ENCODE peak calls at places on chromosome 7, in seven cellular contexts. One of them, this sample, is unnamed.

GRCh38 chr7:110043514-110043913 is 1047.4 kb upstream of the LRRN3 start:
- DNase-seq in hepatocyte: no peak
- DNase-seq in left cardiac atrium: no peak
- DNase-seq in NB4: no peak
- DNase-seq in mucosa of descending colon: no peak
- DNase-seq in cardiac muscle cell: no peak
- DNase-seq in LHCN-M2: no peak
- DNase-seq in this sample: no peak

GRCh38 chr7:47460251-47460989 is 121.5 kb downstream of the TNS3 start:
- DNase-seq in hepatocyte: peak
- DNase-seq in left cardiac atrium: no peak
- DNase-seq in NB4: no peak
- DNase-seq in mucosa of descending colon: peak
- DNase-seq in cardiac muscle cell: no peak
- DNase-seq in LHCN-M2: peak
- DNase-seq in this sample: no peak

GRCh38 chr7:150811-151221 is 41.6 kb upstream of the FAM20C start:
- DNase-seq in hepatocyte: no peak
- DNase-seq in left cardiac atrium: no peak
- DNase-seq in NB4: peak
- DNase-seq in mucosa of descending colon: peak
- DNase-seq in cardiac muscle cell: no peak
- DNase-seq in LHCN-M2: no peak
- DNase-seq in this sample: no peak

GRCh38 chr7:22343071-22343470 is 13.9 kb downstream of the RAPGEF5 start:
- DNase-seq in hepatocyte: no peak
- DNase-seq in left cardiac atrium: no peak
- DNase-seq in NB4: no peak
- DNase-seq in mucosa of descending colon: no peak
- DNase-seq in cardiac muscle cell: no peak
- DNase-seq in LHCN-M2: no peak
- DNase-seq in this sample: no peak

GRCh38 chr7:7653568-7654187 is 13.1 kb downstream of the UMAD1 start:
- DNase-seq in hepatocyte: peak
- DNase-seq in left cardiac atrium: no peak
- DNase-seq in NB4: peak
- DNase-seq in mucosa of descending colon: no peak
- DNase-seq in cardiac muscle cell: peak
- DNase-seq in LHCN-M2: peak
- DNase-seq in this sample: no peak

GRCh38 chr7:27158436-27159277 is 2.2 kb upstream of the HOXA7 start:
- DNase-seq in hepatocyte: no peak
- DNase-seq in left cardiac atrium: no peak
- DNase-seq in NB4: no peak
- DNase-seq in mucosa of descending colon: peak
- DNase-seq in cardiac muscle cell: no peak
- DNase-seq in LHCN-M2: no peak
- DNase-seq in this sample: peak

GRCh38 chr7:66016131-66016461 is 34.1 kb upstream of the GUSB start:
- DNase-seq in hepatocyte: peak
- DNase-seq in left cardiac atrium: no peak
- DNase-seq in NB4: no peak
- DNase-seq in mucosa of descending colon: no peak
- DNase-seq in cardiac muscle cell: no peak
- DNase-seq in LHCN-M2: peak
- DNase-seq in this sample: no peak

GRCh38 chr7:87797798-87798403 is 78.3 kb downstream of the SLC25A40 start:
- DNase-seq in hepatocyte: peak
- DNase-seq in left cardiac atrium: no peak
- DNase-seq in NB4: peak
- DNase-seq in mucosa of descending colon: no peak
- DNase-seq in cardiac muscle cell: peak
- DNase-seq in LHCN-M2: peak
- DNase-seq in this sample: no peak

GRCh38 chr7:55366461-55367138 is 1.5 kb downstream of the LANCL2 start:
- DNase-seq in hepatocyte: no peak
- DNase-seq in left cardiac atrium: no peak
- DNase-seq in NB4: peak
- DNase-seq in mucosa of descending colon: peak
- DNase-seq in cardiac muscle cell: peak
- DNase-seq in LHCN-M2: peak
- DNase-seq in this sample: no peak

GRCh38 chr7:55130079-55130476 is 111.3 kb downstream of the EGFR start:
- DNase-seq in hepatocyte: no peak
- DNase-seq in left cardiac atrium: no peak
- DNase-seq in NB4: no peak
- DNase-seq in mucosa of descending colon: no peak
- DNase-seq in cardiac muscle cell: no peak
- DNase-seq in LHCN-M2: no peak
- DNase-seq in this sample: no peak

GRCh38 chr7:141354251-141354650 is 197.0 kb upstream of the AGK start:
- DNase-seq in hepatocyte: no peak
- DNase-seq in left cardiac atrium: no peak
- DNase-seq in NB4: no peak
- DNase-seq in mucosa of descending colon: no peak
- DNase-seq in cardiac muscle cell: no peak
- DNase-seq in LHCN-M2: peak
- DNase-seq in this sample: no peak

GRCh38 chr7:120165231-120165630 is 107.7 kb upstream of the KCND2 start:
- DNase-seq in hepatocyte: no peak
- DNase-seq in left cardiac atrium: no peak
- DNase-seq in NB4: no peak
- DNase-seq in mucosa of descending colon: no peak
- DNase-seq in cardiac muscle cell: no peak
- DNase-seq in LHCN-M2: no peak
- DNase-seq in this sample: no peak

GRCh38 chr7:159040146-159040545 is 104.5 kb downstream of the VIPR2 start:
- DNase-seq in hepatocyte: no peak
- DNase-seq in left cardiac atrium: no peak
- DNase-seq in NB4: no peak
- DNase-seq in mucosa of descending colon: no peak
- DNase-seq in cardiac muscle cell: no peak
- DNase-seq in LHCN-M2: no peak
- DNase-seq in this sample: no peak

GRCh38 chr7:24963218-24963617 is 16.8 kb downstream of the OSBPL3 start:
- DNase-seq in hepatocyte: no peak
- DNase-seq in left cardiac atrium: peak
- DNase-seq in NB4: peak
- DNase-seq in mucosa of descending colon: peak
- DNase-seq in cardiac muscle cell: no peak
- DNase-seq in LHCN-M2: peak
- DNase-seq in this sample: no peak

GRCh38 chr7:43481905-43482678 is 100.8 kb upstream of the STK17A start:
- DNase-seq in hepatocyte: no peak
- DNase-seq in left cardiac atrium: no peak
- DNase-seq in NB4: no peak
- DNase-seq in mucosa of descending colon: no peak
- DNase-seq in cardiac muscle cell: no peak
- DNase-seq in LHCN-M2: peak
- DNase-seq in this sample: no peak

GRCh38 chr7:105452085-105452484 is 63.4 kb upstream of the SRPK2 start:
- DNase-seq in hepatocyte: no peak
- DNase-seq in left cardiac atrium: no peak
- DNase-seq in NB4: no peak
- DNase-seq in mucosa of descending colon: no peak
- DNase-seq in cardiac muscle cell: no peak
- DNase-seq in LHCN-M2: peak
- DNase-seq in this sample: no peak

GRCh38 chr7:28984631-28985030 is 26.5 kb upstream of the TRIL start:
- DNase-seq in hepatocyte: peak
- DNase-seq in left cardiac atrium: peak
- DNase-seq in NB4: peak
- DNase-seq in mucosa of descending colon: no peak
- DNase-seq in cardiac muscle cell: no peak
- DNase-seq in LHCN-M2: peak
- DNase-seq in this sample: no peak

GRCh38 chr7:78379148-78379547 is 580.6 kb downstream of the PHTF2 start:
- DNase-seq in hepatocyte: no peak
- DNase-seq in left cardiac atrium: no peak
- DNase-seq in NB4: no peak
- DNase-seq in mucosa of descending colon: no peak
- DNase-seq in cardiac muscle cell: no peak
- DNase-seq in LHCN-M2: peak
- DNase-seq in this sample: no peak

GRCh38 chr7:24980695-24981543 is 941 bp upstream of the OSBPL3 start:
- DNase-seq in hepatocyte: peak
- DNase-seq in left cardiac atrium: peak
- DNase-seq in NB4: no peak
- DNase-seq in mucosa of descending colon: peak
- DNase-seq in cardiac muscle cell: peak
- DNase-seq in LHCN-M2: peak
- DNase-seq in this sample: no peak

GRCh38 chr7:158802535-158803199 is 26.6 kb downstream of the ESYT2 start:
- DNase-seq in hepatocyte: no peak
- DNase-seq in left cardiac atrium: no peak
- DNase-seq in NB4: no peak
- DNase-seq in mucosa of descending colon: no peak
- DNase-seq in cardiac muscle cell: no peak
- DNase-seq in LHCN-M2: peak
- DNase-seq in this sample: no peak

GRCh38 chr7:88967432-88967831 is 171.9 kb upstream of the TEX47 start:
- DNase-seq in hepatocyte: no peak
- DNase-seq in left cardiac atrium: no peak
- DNase-seq in NB4: no peak
- DNase-seq in mucosa of descending colon: no peak
- DNase-seq in cardiac muscle cell: no peak
- DNase-seq in LHCN-M2: no peak
- DNase-seq in this sample: no peak

GRCh38 chr7:106552645-106553445 is 108.1 kb downstream of the CCDC71L start:
- DNase-seq in hepatocyte: no peak
- DNase-seq in left cardiac atrium: no peak
- DNase-seq in NB4: peak
- DNase-seq in mucosa of descending colon: no peak
- DNase-seq in cardiac muscle cell: no peak
- DNase-seq in LHCN-M2: no peak
- DNase-seq in this sample: no peak

GRCh38 chr7:132193898-132194297 is 382.4 kb downstream of the PLXNA4 start:
- DNase-seq in hepatocyte: no peak
- DNase-seq in left cardiac atrium: no peak
- DNase-seq in NB4: no peak
- DNase-seq in mucosa of descending colon: no peak
- DNase-seq in cardiac muscle cell: no peak
- DNase-seq in LHCN-M2: no peak
- DNase-seq in this sample: no peak

GRCh38 chr7:118298771-118299170 is 74.3 kb downstream of the ANKRD7 start:
- DNase-seq in hepatocyte: no peak
- DNase-seq in left cardiac atrium: no peak
- DNase-seq in NB4: peak
- DNase-seq in mucosa of descending colon: no peak
- DNase-seq in cardiac muscle cell: no peak
- DNase-seq in LHCN-M2: no peak
- DNase-seq in this sample: no peak

GRCh38 chr7:8823486-8823885 is 390.1 kb downstream of the NXPH1 start:
- DNase-seq in hepatocyte: no peak
- DNase-seq in left cardiac atrium: no peak
- DNase-seq in NB4: peak
- DNase-seq in mucosa of descending colon: no peak
- DNase-seq in cardiac muscle cell: no peak
- DNase-seq in LHCN-M2: no peak
- DNase-seq in this sample: no peak

GRCh38 chr7:68676789-68677535 is 921.3 kb upstream of the AUTS2 start:
- DNase-seq in hepatocyte: no peak
- DNase-seq in left cardiac atrium: no peak
- DNase-seq in NB4: no peak
- DNase-seq in mucosa of descending colon: no peak
- DNase-seq in cardiac muscle cell: no peak
- DNase-seq in LHCN-M2: no peak
- DNase-seq in this sample: no peak